ENCODE peak calls at places on chromosomes 4 and X, in nine cellular contexts. J is RWPE1, W is GM10248, I is sciatic nerve, F is K562, R is GM20000, Z is left cardiac atrium, G is left ventricle myocardium superior, P is dermis blood vessel endothelial cell. V is an unnamed sample.

GRCh38 chr4:10495651-10496050 is 38.4 kb upstream of the ZNF518B start:
- DNase-seq in J (no peak), W (no peak), I (no peak), F (peak), R (no peak), Z (no peak), G (no peak), P (no peak), V (no peak)

GRCh38 chr4:84799318-84799717 is 167.2 kb downstream of the WDFY3 start:
- DNase-seq in J (no peak), W (no peak), I (no peak), F (no peak), R (no peak), Z (no peak), G (no peak), P (peak), V (no peak)

GRCh38 chrX:129833153-129834004 is 10.3 kb downstream of the ZDHHC9 start:
- DNase-seq in J (no peak), W (no peak), I (no peak), F (no peak), R (no peak), Z (no peak), G (no peak), P (no peak), V (no peak)

GRCh38 chr4:41561241-41561640 is 23.3 kb downstream of the LIMCH1 start:
- DNase-seq in J (no peak), W (no peak), I (no peak), F (no peak), R (no peak), Z (no peak), G (no peak), P (no peak), V (no peak)

GRCh38 chr4:766152-766515 is 59.8 kb downstream of the CPLX1 start:
- DNase-seq in J (peak), W (no peak), I (no peak), F (no peak), R (no peak), Z (no peak), G (peak), P (no peak), V (no peak)

GRCh38 chr4:123359449-123360306 is 36.9 kb upstream of the SPRY1 start:
- DNase-seq in J (no peak), W (no peak), I (no peak), F (no peak), R (no peak), Z (no peak), G (no peak), P (no peak), V (peak)

GRCh38 chrX:102958794-102959193 is 21.7 kb downstream of the RAB40AL start:
- DNase-seq in J (no peak), W (no peak), I (no peak), F (no peak), R (no peak), Z (no peak), G (no peak), P (no peak), V (no peak)

GRCh38 chr4:148315049-148315448 is 127.2 kb downstream of the NR3C2 start:
- DNase-seq in J (no peak), W (no peak), I (no peak), F (no peak), R (no peak), Z (no peak), G (no peak), P (no peak), V (no peak)

GRCh38 chrX:14964500-14964899 is 91.3 kb downstream of the MOSPD2 start:
- DNase-seq in J (no peak), W (no peak), I (no peak), F (no peak), R (no peak), Z (no peak), G (no peak), P (peak), V (no peak)

GRCh38 chr4:39278476-39278875 is 87.7 kb downstream of the RFC1 start:
- DNase-seq in J (no peak), W (no peak), I (no peak), F (no peak), R (no peak), Z (no peak), G (no peak), P (no peak), V (no peak)

GRCh38 chr4:168321006-168321405 is 2.5 kb upstream of the DDX60 start:
- DNase-seq in J (no peak), W (no peak), I (no peak), F (no peak), R (no peak), Z (no peak), G (no peak), P (no peak), V (no peak)

GRCh38 chr4:54400802-54401201 is 171.7 kb downstream of the PDGFRA start:
- DNase-seq in J (peak), W (no peak), I (no peak), F (no peak), R (no peak), Z (no peak), G (no peak), P (peak), V (no peak)

GRCh38 chrX:73855546-73855945 is 292.5 kb downstream of the CHIC1 start:
- DNase-seq in J (peak), W (peak), I (peak), F (peak), R (peak), Z (peak), G (peak), P (peak), V (peak)

GRCh38 chrX:110045988-110046387 is 43.1 kb downstream of the TMEM164 start:
- DNase-seq in J (no peak), W (no peak), I (no peak), F (no peak), R (no peak), Z (no peak), G (no peak), P (no peak), V (no peak)

GRCh38 chrX:50073601-50074000 is 127.2 kb downstream of the AKAP4 start:
- DNase-seq in J (no peak), W (no peak), I (no peak), F (no peak), R (no peak), Z (no peak), G (no peak), P (no peak), V (no peak)

GRCh38 chr4:6749340-6750171 is 33.0 kb upstream of the KIAA0232 start:
- DNase-seq in J (peak), W (no peak), I (peak), F (peak), R (no peak), Z (peak), G (peak), P (peak), V (no peak)

GRCh38 chrX:134186362-134187121 is 50.4 kb upstream of the CCDC160 start:
- DNase-seq in J (no peak), W (peak), I (no peak), F (no peak), R (no peak), Z (no peak), G (no peak), P (no peak), V (no peak)

GRCh38 chrX:149045645-149046210 is 459.4 kb downstream of the IDS start:
- DNase-seq in J (no peak), W (no peak), I (no peak), F (no peak), R (no peak), Z (no peak), G (no peak), P (no peak), V (no peak)

GRCh38 chrX:97685753-97686152 is 802.0 kb downstream of the RPA4 start:
- DNase-seq in J (peak), W (peak), I (no peak), F (peak), R (peak), Z (no peak), G (no peak), P (peak), V (peak)

GRCh38 chr4:176001171-176002006 is 64.3 kb upstream of the WDR17 start:
- DNase-seq in J (peak), W (peak), I (peak), F (no peak), R (no peak), Z (peak), G (peak), P (peak), V (no peak)

GRCh38 chr4:119209077-119209476 is 3.4 kb upstream of the USP53 start:
- DNase-seq in J (peak), W (peak), I (no peak), F (peak), R (peak), Z (no peak), G (no peak), P (peak), V (no peak)

GRCh38 chrX:134423606-134424005 is 36.4 kb upstream of the HPRT1 start:
- DNase-seq in J (peak), W (no peak), I (no peak), F (peak), R (no peak), Z (no peak), G (no peak), P (peak), V (peak)

GRCh38 chr4:101977096-101977495 is 186.6 kb downstream of the BANK1 start:
- DNase-seq in J (peak), W (no peak), I (no peak), F (no peak), R (no peak), Z (peak), G (no peak), P (peak), V (no peak)

GRCh38 chrX:13418126-13419091 is 98.6 kb upstream of the ATXN3L start:
- DNase-seq in J (peak), W (no peak), I (no peak), F (no peak), R (no peak), Z (no peak), G (no peak), P (peak), V (no peak)

GRCh38 chrX:98362630-98363029 is 1478.9 kb downstream of the RPA4 start:
- DNase-seq in J (no peak), W (no peak), I (no peak), F (no peak), R (no peak), Z (no peak), G (no peak), P (no peak), V (no peak)

V was measured in OCI-LY7.